ENCODE peak calls at places on chromosomes 2 and 18, in ten cellular contexts. M is GM18507; E is NCI-H774; J is ELR; S is BJ; K is uterus; Q is sciatic nerve; B is GM23248; T is activated naive CD4-positive, alpha-beta T cell; G is suprapubic skin. Z is an unnamed sample.

GRCh38 chr2:64727843-64728463 is 74.2 kb upstream of the SERTAD2 start:
- DNase-seq in S (no peak), T (no peak), G (no peak), M (no peak), J (no peak), Q (no peak), K (no peak), E (no peak), B (no peak), Z (no peak)

GRCh38 chr2:98565286-98565860 is 42.9 kb downstream of the COA5 start:
- DNase-seq in Q (no peak), E (no peak), K (no peak), G (no peak), S (no peak), B (no peak), T (no peak), M (no peak), J (no peak), Z (no peak)

GRCh38 chr2:8119782-8120551 is 561.9 kb upstream of the ID2 start:
- DNase-seq in Q (no peak), J (no peak), M (no peak), K (no peak), B (peak; percentile 63), S (no peak), E (no peak), G (no peak), T (no peak), Z (peak; percentile 55)

GRCh38 chr2:219125225-219125885 is 35.3 kb downstream of the NHEJ1 start:
- DNase-seq in B (peak; percentile 93), E (no peak), S (peak; percentile 11), G (no peak), K (peak; percentile 31), T (no peak), M (no peak), J (peak; percentile 95), Q (no peak), Z (peak; percentile 69)

GRCh38 chr18:59799383-59800015 is 100.3 kb upstream of the PMAIP1 start:
- DNase-seq in B (no peak), S (no peak), Q (no peak), J (no peak), K (no peak), E (no peak), G (no peak), T (no peak), M (no peak), Z (no peak)

GRCh38 chr2:235230809-235231601 is 262.8 kb upstream of the AGAP1 start:
- DNase-seq in S (no peak), B (peak; percentile 76), T (no peak), J (no peak), K (no peak), E (peak; percentile 44), G (no peak), Q (no peak), M (no peak), Z (peak; percentile 6)

GRCh38 chr2:156476516-156477206 is 40.5 kb downstream of the GPD2 start:
- DNase-seq in G (no peak), Q (no peak), M (no peak), K (no peak), S (peak; percentile 35), T (no peak), E (no peak), J (peak; percentile 72), B (peak; percentile 73), Z (peak; percentile 70)

GRCh38 chr2:239688098-239688497 is 287.3 kb upstream of the HDAC4 start:
- DNase-seq in K (no peak), S (no peak), M (no peak), E (no peak), J (peak; percentile 1), T (no peak), G (peak; percentile 44), Q (peak; percentile 36), B (no peak), Z (no peak)